ENCODE peak calls at places on chromosomes 3 and 15, in six cellular contexts. Y is H1, O is GM12891, J is GM12878, P is K562, B is HepG2. U is an unnamed sample.

GRCh38 chr15:40764766-40765136 is 883 bp downstream of the GCHFR start:
- DNase-seq in P (no peak), J (no peak), O (no peak), Y (no peak), B (no peak), U (no peak)

GRCh38 chr15:57885435-57885834 is 178.9 kb downstream of the POLR2M start:
- DNase-seq in O (no peak), P (no peak), J (no peak), B (no peak), Y (no peak), U (no peak)

GRCh38 chr3:188037965-188038581 is 115.9 kb upstream of the LPP start:
- DNase-seq in B (no peak), P (no peak), J (no peak), Y (no peak), O (no peak), U (no peak)

GRCh38 chr3:23611737-23612295 is 193.9 kb upstream of the UBE2E1 start:
- DNase-seq in O (no peak), J (no peak), B (no peak), Y (no peak), P (no peak), U (no peak)

GRCh38 chr3:124560406-124561215 is 169.6 kb upstream of the UMPS start:
- DNase-seq in P (no peak), Y (no peak), B (no peak), J (no peak), O (no peak), U (no peak)

GRCh38 chr15:84142888-84143337 is 92.7 kb upstream of the GOLGA6L4 start:
- DNase-seq in P (peak), Y (peak), J (peak), O (peak), B (peak), U (peak)

GRCh38 chr3:146830231-146830630 is 225.1 kb upstream of the PLSCR5 start:
- DNase-seq in J (no peak), Y (no peak), B (no peak), O (no peak), P (no peak), U (no peak)

GRCh38 chr3:188978772-188979171 is 193.0 kb upstream of the TPRG1 start:
- DNase-seq in B (peak), O (no peak), Y (no peak), P (no peak), J (no peak), U (no peak)

GRCh38 chr15:39581501-39582285 is 814 bp downstream of the THBS1 start:
- DNase-seq in Y (no peak), P (peak), J (no peak), B (peak), O (no peak), U (peak)

GRCh38 chr3:194058189-194058571 is 77.8 kb upstream of the HES1 start:
- DNase-seq in O (peak), P (peak), J (no peak), Y (peak), B (peak), U (peak)

GRCh38 chr3:133931084-133931483 is 35.4 kb upstream of the RAB6B start:
- DNase-seq in Y (no peak), O (no peak), B (no peak), J (no peak), P (no peak), U (no peak)

GRCh38 chr3:4894891-4895530 is 84.2 kb upstream of the BHLHE40 start:
- DNase-seq in P (no peak), J (no peak), B (no peak), O (no peak), Y (no peak), U (no peak)

GRCh38 chr3:123750209-123750608 is 133.9 kb downstream of the MYLK start:
- DNase-seq in O (no peak), J (no peak), B (no peak), Y (no peak), P (no peak), U (no peak)

GRCh38 chr15:57881361-57881760 is 174.8 kb downstream of the POLR2M start:
- DNase-seq in P (no peak), B (no peak), J (no peak), Y (no peak), O (no peak), U (no peak)

GRCh38 chr15:65366122-65366892 is 11.5 kb downstream of the IGDCC3 start:
- DNase-seq in B (no peak), P (no peak), O (no peak), Y (no peak), J (no peak), U (no peak)

GRCh38 chr3:183193762-183194701 is 31.5 kb upstream of the LAMP3 start:
- DNase-seq in P (no peak), O (no peak), Y (no peak), J (no peak), B (no peak), U (no peak)

GRCh38 chr15:27796405-27797085 is 302.6 kb downstream of the OCA2 start:
- DNase-seq in B (no peak), Y (no peak), O (no peak), J (no peak), P (no peak), U (no peak)

GRCh38 chr3:193938613-193939012 is 197.3 kb upstream of the HES1 start:
- DNase-seq in Y (no peak), B (no peak), O (no peak), J (no peak), P (peak), U (no peak)

GRCh38 chr15:69757186-69757585 is 304.6 kb downstream of the RPLP1 start:
- DNase-seq in P (no peak), Y (no peak), O (no peak), B (no peak), J (no peak), U (no peak)

GRCh38 chr3:11224870-11225251 is 47.3 kb upstream of the ATG7 start:
- DNase-seq in Y (no peak), J (no peak), O (no peak), P (no peak), B (no peak), U (no peak)

GRCh38 chr3:134404366-134404885 is 30.2 kb upstream of the AMOTL2 start:
- DNase-seq in O (no peak), B (no peak), J (no peak), P (no peak), Y (no peak), U (no peak)

GRCh38 chr15:57205027-57205855 is 171.1 kb upstream of the CGNL1 start:
- DNase-seq in J (no peak), Y (no peak), P (no peak), O (no peak), B (no peak), U (no peak)

GRCh38 chr3:185677146-185677829 is 91.2 kb downstream of the SENP2 start:
- DNase-seq in P (peak), J (no peak), O (peak), B (peak), Y (no peak), U (peak)

GRCh38 chr3:76651784-76652183 is 388.1 kb upstream of the ROBO2 start:
- DNase-seq in O (no peak), B (no peak), Y (no peak), J (no peak), P (no peak), U (no peak)

GRCh38 chr3:37114251-37115145 is 59.9 kb downstream of the LRRFIP2 start:
- DNase-seq in O (no peak), P (no peak), J (no peak), B (no peak), Y (no peak), U (no peak)

GRCh38 chr3:58237940-58238681 is 519 bp downstream of the ABHD6 start:
- DNase-seq in P (peak), O (no peak), B (peak), J (no peak), Y (no peak), U (peak)

GRCh38 chr3:44421280-44421679 is 56.2 kb downstream of the ZNF445 start:
- DNase-seq in O (no peak), B (no peak), Y (no peak), P (no peak), J (no peak), U (no peak)

GRCh38 chr3:86990734-86991481 is at the start of gene VGLL3:
- DNase-seq in B (no peak), Y (peak), O (peak), J (no peak), P (no peak), U (no peak)

GRCh38 chr3:14773691-14774128 is 45.1 kb upstream of the FGD5 start:
- DNase-seq in P (no peak), J (no peak), Y (no peak), O (no peak), B (no peak), U (no peak)

GRCh38 chr15:70964686-70965085 is 72.1 kb downstream of the LRRC49 start:
- DNase-seq in Y (no peak), J (no peak), P (no peak), O (no peak), B (no peak), U (no peak)

GRCh38 chr3:111285691-111286090 is 214.1 kb downstream of the NECTIN3 start:
- DNase-seq in O (no peak), P (no peak), J (no peak), Y (no peak), B (no peak), U (no peak)

GRCh38 chr3:121941592-121941991 is 47.4 kb downstream of the SLC15A2 start:
- DNase-seq in O (no peak), B (no peak), P (no peak), Y (no peak), J (no peak), U (no peak)

DNA sequence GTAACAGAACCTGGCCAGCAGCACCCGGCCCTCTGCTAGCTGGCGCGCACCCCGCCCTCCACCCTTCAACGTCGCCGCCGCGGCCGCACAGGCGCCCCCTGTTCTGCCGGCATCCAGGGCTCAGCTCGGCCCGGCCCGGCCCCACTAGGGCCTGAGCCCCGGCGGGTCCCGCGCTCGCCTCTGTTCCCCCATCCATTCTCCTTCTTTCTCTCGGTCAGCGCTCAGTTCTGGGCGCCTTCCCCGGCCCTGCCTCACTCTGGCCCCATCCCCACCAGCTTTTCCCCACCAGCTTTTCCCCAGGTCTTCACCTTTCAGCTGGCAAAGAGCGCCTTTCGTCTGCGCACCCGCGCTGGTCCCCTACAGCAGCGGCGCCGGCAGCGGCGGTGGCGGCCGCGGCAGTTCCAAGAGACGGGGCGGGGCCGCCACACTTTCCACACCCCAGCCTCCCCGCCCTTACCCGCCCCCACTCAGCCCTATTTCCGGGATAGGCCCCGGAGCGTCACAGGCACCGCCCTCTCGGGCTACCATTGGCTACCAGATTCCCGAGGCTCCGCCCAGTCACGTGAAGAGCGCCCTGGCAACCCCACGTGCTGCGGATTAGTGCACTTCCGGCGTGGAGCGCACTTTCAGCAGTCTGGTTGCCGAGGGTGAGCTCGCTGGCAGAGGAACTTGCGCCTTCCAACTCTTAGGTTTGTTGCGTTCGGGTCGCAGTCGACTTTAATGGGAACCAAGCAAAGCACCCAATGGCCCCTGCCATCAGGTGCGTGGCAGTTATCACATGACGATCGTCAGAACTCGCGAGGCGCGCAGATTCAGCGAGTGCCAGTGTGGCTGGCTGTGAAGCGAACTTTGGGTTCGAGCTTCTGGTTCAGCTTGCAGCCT is at the start of gene EIF5A2:
- DNase-seq in B (peak), O (peak), J (peak), P (peak), Y (peak), U (peak)
- TF ChIP-seq POLR2A in B (peak), O (no peak), J (peak), P (peak), Y (no peak), U (peak)

GRCh38 chr3:13496879-13497278 is 16.8 kb downstream of the HDAC11 start:
- DNase-seq in P (no peak), O (no peak), B (no peak), J (no peak), Y (no peak), U (no peak)

GRCh38 chr3:13495351-13495813 is 15.3 kb downstream of the HDAC11 start:
- DNase-seq in O (no peak), B (no peak), J (no peak), P (no peak), Y (no peak), U (no peak)

GRCh38 chr3:13497386-13497785 is 17.3 kb downstream of the HDAC11 start:
- DNase-seq in Y (no peak), B (no peak), O (no peak), P (no peak), J (peak), U (no peak)

GRCh38 chr3:13494463-13495350 is 14.6 kb downstream of the HDAC11 start:
- DNase-seq in B (no peak), Y (no peak), J (no peak), O (no peak), P (peak), U (no peak)

DNA sequence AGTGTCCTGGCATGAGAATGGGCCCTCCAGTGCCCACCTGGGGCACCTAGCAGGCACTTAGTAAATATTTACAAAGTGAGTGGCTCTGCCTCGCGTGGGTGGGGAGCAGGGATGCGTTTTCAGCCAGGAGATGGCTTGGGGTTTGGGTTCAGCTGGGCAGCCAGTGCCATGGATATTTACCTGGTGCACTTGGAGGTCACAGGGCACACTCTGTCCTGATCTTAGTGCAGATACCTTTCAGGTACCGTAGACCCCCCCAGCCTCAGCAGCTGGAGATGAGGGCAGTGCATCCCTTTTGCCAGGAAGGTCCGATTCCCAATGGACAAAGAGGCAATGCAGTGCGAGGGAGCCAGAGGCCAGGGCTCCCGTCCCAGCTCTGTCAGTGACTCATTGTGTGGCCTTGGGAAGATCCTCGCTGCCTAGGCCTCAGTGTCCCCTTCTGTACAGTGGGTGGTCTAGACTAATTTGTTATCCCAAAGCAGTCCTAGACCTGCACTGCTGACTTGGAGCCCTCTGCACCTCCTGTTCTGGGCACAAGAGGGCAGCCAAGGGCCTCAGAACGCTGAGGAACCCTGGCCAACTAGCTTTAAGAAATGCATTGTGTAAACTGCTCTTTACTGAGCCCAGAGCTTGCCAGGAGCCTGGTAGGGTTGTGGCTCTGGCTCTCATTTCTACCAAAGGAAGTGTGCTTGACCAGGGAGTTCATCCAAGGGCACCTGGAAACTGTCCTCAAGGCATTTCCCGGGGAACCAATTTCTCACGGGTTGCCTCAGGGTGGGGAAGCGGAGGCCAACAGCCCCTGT is 16.0 kb downstream of the HDAC11 start:
- DNase-seq in J (peak), O (peak), B (peak), Y (peak), P (peak), U (no peak)
- TF ChIP-seq POLR2AphosphoS5 in J (no peak), O (no peak), B (no peak), Y (no peak), P (no peak), U (no peak)

GRCh38 chr15:83063555-83063954 is 3.5 kb downstream of the BTBD1 start:
- DNase-seq in O (no peak), Y (no peak), P (no peak), B (no peak), J (no peak), U (no peak)
- TF ChIP-seq TAF1 in O (no peak), Y (no peak), P (no peak), B (no peak), J (no peak), U (no peak)

GRCh38 chr15:60363903-60364302 is 33.9 kb downstream of the ANXA2 start:
- DNase-seq in P (no peak), J (no peak), Y (no peak), O (no peak), B (no peak), U (no peak)

GRCh38 chr15:60369696-60370095 is 28.1 kb downstream of the ANXA2 start:
- DNase-seq in O (no peak), J (no peak), Y (no peak), B (no peak), P (no peak), U (no peak)

GRCh38 chr15:60363024-60363674 is 34.6 kb downstream of the ANXA2 start:
- DNase-seq in Y (no peak), J (no peak), O (no peak), B (no peak), P (no peak), U (no peak)

GRCh38 chr15:60362318-60363023 is 35.3 kb downstream of the ANXA2 start:
- DNase-seq in P (peak), O (no peak), B (peak), Y (no peak), J (no peak), U (no peak)

DNA sequence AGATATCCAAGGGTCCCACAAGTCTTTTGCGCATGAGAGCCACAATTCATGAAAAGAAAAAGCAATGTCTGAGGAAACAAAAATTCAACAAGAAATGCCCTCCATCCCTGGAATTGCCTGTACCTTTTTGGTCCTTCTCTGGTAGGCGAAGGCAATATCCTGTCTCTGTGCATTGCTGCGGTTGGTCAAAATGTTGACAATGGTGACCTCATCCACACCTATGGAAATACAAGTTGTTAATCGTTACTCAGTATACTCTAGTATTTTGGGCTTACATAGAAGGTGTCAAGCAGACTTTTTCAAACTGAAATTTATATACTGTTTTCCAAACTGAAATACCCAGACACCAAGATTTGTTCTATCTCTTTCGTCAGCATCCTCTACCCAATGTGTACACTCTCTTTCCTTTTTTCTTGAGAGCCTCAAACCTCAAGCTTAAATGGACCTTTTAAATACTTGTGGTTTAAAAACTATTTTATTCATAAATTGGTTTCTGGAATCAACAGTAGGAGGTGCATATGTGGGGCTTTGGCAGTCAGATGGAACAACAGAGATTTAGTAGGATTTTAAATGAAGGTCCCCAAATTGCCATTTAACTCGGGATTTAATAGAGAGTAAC is 33.4 kb downstream of the ANXA2 start:
- DNase-seq in Y (no peak), J (no peak), B (no peak), O (no peak), P (no peak), U (no peak)
- TF ChIP-seq POLR2A in Y (no peak), J (no peak), B (no peak), O (no peak), P (no peak), U (no peak)